ENCODE peak calls at places on chromosomes 1 and 21, in four cellular contexts. V, P, Q and X are unnamed samples.

GRCh38 chr1:13702425-13703127 is 2.6 kb downstream of the PRDM2 start:
- DNase-seq in V (no peak), P (no peak), Q (no peak), X (no peak)

GRCh38 chr21:45637883-45638282 is 5.6 kb upstream of the PCBP3 start:
- DNase-seq in V (no peak), P (no peak), Q (no peak), X (no peak)

GRCh38 chr1:23664837-23665795 is 26.5 kb upstream of the RPL11 start:
- DNase-seq in V (no peak), P (peak), Q (no peak), X (peak)

GRCh38 chr1:220123889-220124288 is 30.0 kb downstream of the IARS2 start:
- DNase-seq in V (peak), P (no peak), Q (no peak), X (peak)

GRCh38 chr1:154420172-154420571 is 15.0 kb downstream of the IL6R start:
- DNase-seq in V (peak), P (no peak), Q (peak), X (peak)

GRCh38 chr1:208203848-208204609 is 40.2 kb downstream of the PLXNA2 start:
- DNase-seq in V (no peak), P (no peak), Q (no peak), X (no peak)

GRCh38 chr1:179121159-179121938 is 39.5 kb downstream of the TOR3A start:
- DNase-seq in V (peak), P (no peak), Q (no peak), X (peak)

GRCh38 chr21:41124626-41125240 is 43.2 kb upstream of the BACE2 start:
- DNase-seq in V (no peak), P (no peak), Q (no peak), X (no peak)

GRCh38 chr1:175548774-175549173 is 194.6 kb downstream of the TNR start:
- DNase-seq in V (no peak), P (no peak), Q (peak), X (no peak)

GRCh38 chr1:203765029-203765837 is at the start of gene LAX1:
- DNase-seq in V (no peak), P (no peak), Q (no peak), X (no peak)

GRCh38 chr21:45388611-45389296 is 16.2 kb upstream of the COL18A1 start:
- DNase-seq in V (no peak), P (no peak), Q (no peak), X (no peak)

GRCh38 chr1:192983349-192983980 is 75.7 kb downstream of the UCHL5 start:
- DNase-seq in V (no peak), P (no peak), Q (no peak), X (no peak)

GRCh38 chr1:211928222-211928856 is 97.8 kb upstream of the LPGAT1 start:
- DNase-seq in V (peak), P (peak), Q (no peak), X (peak)